ENCODE peak calls at places on chromosomes 11 and 22, in four cellular contexts. One of them, this sample, is unnamed.

GRCh38 chr11:134734446-134734845 is 322.4 kb upstream of the B3GAT1 start:
- DNase-seq in H1: no peak
- DNase-seq in GM12878: no peak
- DNase-seq in K562: no peak
- DNase-seq in this sample: no peak

GRCh38 chr11:8831861-8832260 is 79.1 kb upstream of the AKIP1 start:
- DNase-seq in GM12878: no peak
- DNase-seq in H1: no peak
- DNase-seq in K562: no peak
- DNase-seq in this sample: no peak

GRCh38 chr22:43753718-43754117 is 58.4 kb downstream of the EFCAB6 start:
- DNase-seq in GM12878: no peak
- DNase-seq in K562: no peak
- DNase-seq in H1: no peak
- DNase-seq in this sample: no peak

GRCh38 chr22:31935961-31936635 is 8.2 kb upstream of the YWHAH start:
- DNase-seq in H1: no peak
- DNase-seq in GM12878: no peak
- DNase-seq in K562: no peak
- DNase-seq in this sample: no peak

GRCh38 chr11:79165908-79166307 is 274.9 kb downstream of the TENM4 start:
- DNase-seq in H1: no peak
- DNase-seq in K562: no peak
- DNase-seq in GM12878: no peak
- DNase-seq in this sample: no peak

GRCh38 chr11:72079776-72080325 is 491 bp downstream of the NUMA1 start:
- DNase-seq in H1: no peak
- DNase-seq in K562: peak
- DNase-seq in GM12878: no peak
- DNase-seq in this sample: peak

GRCh38 chr22:20531404-20532181 is 24.2 kb downstream of the MED15 start:
- DNase-seq in GM12878: no peak
- DNase-seq in K562: no peak
- DNase-seq in H1: no peak
- DNase-seq in this sample: peak

GRCh38 chr11:36215688-36216050 is 73.6 kb downstream of the COMMD9 start:
- DNase-seq in K562: no peak
- DNase-seq in H1: no peak
- DNase-seq in GM12878: no peak
- DNase-seq in this sample: no peak

GRCh38 chr11:106281455-106282173 is 204.2 kb downstream of the AASDHPPT start:
- DNase-seq in GM12878: no peak
- DNase-seq in K562: no peak
- DNase-seq in H1: no peak
- DNase-seq in this sample: no peak

GRCh38 chr11:62895501-62895900 is 14.8 kb downstream of the SLC3A2 start:
- DNase-seq in GM12878: no peak
- DNase-seq in K562: no peak
- DNase-seq in H1: no peak
- DNase-seq in this sample: no peak

GRCh38 chr22:32904044-32904443 is 102.5 kb downstream of the TIMP3 start:
- DNase-seq in H1: no peak
- DNase-seq in K562: peak
- DNase-seq in GM12878: no peak
- DNase-seq in this sample: peak

GRCh38 chr11:131371791-131372104 is 1.3 kb downstream of the NTM start:
- DNase-seq in GM12878: no peak
- DNase-seq in H1: no peak
- DNase-seq in K562: no peak
- DNase-seq in this sample: no peak

GRCh38 chr11:57368106-57368826 is 12.7 kb downstream of the PRG3 start:
- DNase-seq in H1: no peak
- DNase-seq in K562: peak
- DNase-seq in GM12878: no peak
- DNase-seq in this sample: no peak

GRCh38 chr11:105665281-105665680 is 55.4 kb downstream of the GRIA4 start:
- DNase-seq in H1: no peak
- DNase-seq in K562: no peak
- DNase-seq in GM12878: no peak
- DNase-seq in this sample: no peak

GRCh38 chr11:116284930-116285329 is 487.9 kb downstream of the BUD13 start:
- DNase-seq in GM12878: no peak
- DNase-seq in K562: no peak
- DNase-seq in H1: no peak
- DNase-seq in this sample: no peak

GRCh38 chr11:35838071-35838470 is 105.8 kb upstream of the LDLRAD3 start:
- DNase-seq in GM12878: no peak
- DNase-seq in K562: no peak
- DNase-seq in H1: no peak
- DNase-seq in this sample: no peak

GRCh38 chr11:119192111-119192510 is 6.8 kb downstream of the NHERF4 start:
- DNase-seq in GM12878: no peak
- DNase-seq in H1: no peak
- DNase-seq in K562: no peak
- DNase-seq in this sample: no peak

GRCh38 chr11:4891996-4892640 is 10.4 kb downstream of the OR51T1 start:
- DNase-seq in H1: no peak
- DNase-seq in GM12878: no peak
- DNase-seq in K562: peak
- DNase-seq in this sample: no peak

GRCh38 chr22:41410311-41410751 is 28.6 kb downstream of the TEF start:
- DNase-seq in K562: no peak
- DNase-seq in H1: no peak
- DNase-seq in GM12878: no peak
- DNase-seq in this sample: no peak

GRCh38 chr11:94417386-94417987 is 16.3 kb upstream of the GPR83 start:
- DNase-seq in H1: no peak
- DNase-seq in K562: peak
- DNase-seq in GM12878: no peak
- DNase-seq in this sample: peak

GRCh38 chr11:21343204-21343603 is 673.8 kb downstream of the NELL1 start:
- DNase-seq in K562: no peak
- DNase-seq in H1: no peak
- DNase-seq in GM12878: no peak
- DNase-seq in this sample: peak

GRCh38 chr11:94602430-94603372 is 35.5 kb downstream of the PIWIL4 start:
- DNase-seq in GM12878: peak
- DNase-seq in K562: peak
- DNase-seq in H1: no peak
- DNase-seq in this sample: no peak

GRCh38 chr11:120575461-120575860 is 63.9 kb downstream of the GRIK4 start:
- DNase-seq in GM12878: no peak
- DNase-seq in K562: no peak
- DNase-seq in H1: no peak
- DNase-seq in this sample: no peak

GRCh38 chr22:46985507-46985882 is 223.0 kb downstream of the TBC1D22A start:
- DNase-seq in H1: no peak
- DNase-seq in GM12878: no peak
- DNase-seq in K562: no peak
- DNase-seq in this sample: no peak

GRCh38 chr22:22578702-22579424 is 19.8 kb upstream of the PRAME start:
- DNase-seq in GM12878: no peak
- DNase-seq in K562: peak
- DNase-seq in H1: no peak
- DNase-seq in this sample: no peak

GRCh38 chr22:41403532-41404318 is 22.0 kb downstream of the TEF start:
- DNase-seq in K562: peak
- DNase-seq in H1: peak
- DNase-seq in GM12878: peak
- DNase-seq in this sample: peak

GRCh38 chr22:36221799-36222751 is 17.3 kb downstream of the APOL2 start:
- DNase-seq in H1: peak
- DNase-seq in K562: peak
- DNase-seq in GM12878: no peak
- DNase-seq in this sample: peak

GRCh38 chr22:45645526-45646414 is 25.9 kb upstream of the ATXN10 start:
- DNase-seq in H1: peak
- DNase-seq in K562: peak
- DNase-seq in GM12878: no peak
- DNase-seq in this sample: peak

GRCh38 chr22:44091751-44092150 is 67.6 kb downstream of the PARVB start:
- DNase-seq in GM12878: no peak
- DNase-seq in H1: no peak
- DNase-seq in K562: no peak
- DNase-seq in this sample: no peak

GRCh38 chr11:57116654-57117053 is 65.1 kb upstream of the LRRC55 start:
- DNase-seq in H1: peak
- DNase-seq in GM12878: no peak
- DNase-seq in K562: peak
- DNase-seq in this sample: peak

GRCh38 chr22:30267382-30268302 is 991 bp upstream of the OSM start:
- DNase-seq in GM12878: no peak
- DNase-seq in K562: no peak
- DNase-seq in H1: no peak
- DNase-seq in this sample: no peak

GRCh38 chr11:12741671-12742216 is 67.5 kb downstream of the TEAD1 start:
- DNase-seq in GM12878: no peak
- DNase-seq in K562: no peak
- DNase-seq in H1: no peak
- DNase-seq in this sample: no peak

GRCh38 chr11:8282621-8283509 is 19.2 kb upstream of the LMO1 start:
- DNase-seq in GM12878: no peak
- DNase-seq in H1: peak
- DNase-seq in K562: no peak
- DNase-seq in this sample: peak

GRCh38 chr11:79068356-79068755 is 372.5 kb downstream of the TENM4 start:
- DNase-seq in H1: no peak
- DNase-seq in GM12878: no peak
- DNase-seq in K562: no peak
- DNase-seq in this sample: peak

GRCh38 chr11:86397351-86397750 is 22.7 kb downstream of the CCDC81 start:
- DNase-seq in GM12878: no peak
- DNase-seq in K562: no peak
- DNase-seq in H1: no peak
- DNase-seq in this sample: no peak

GRCh38 chr11:44630511-44631210 is 65.2 kb downstream of the CD82 start:
- DNase-seq in H1: no peak
- DNase-seq in K562: no peak
- DNase-seq in GM12878: no peak
- DNase-seq in this sample: no peak

GRCh38 chr11:35073691-35074382 is 65.1 kb upstream of the CD44 start:
- DNase-seq in K562: peak
- DNase-seq in H1: no peak
- DNase-seq in GM12878: no peak
- DNase-seq in this sample: no peak

GRCh38 chr11:84193706-84194105 is 907.5 kb upstream of the CCDC90B start:
- DNase-seq in K562: no peak
- DNase-seq in H1: no peak
- DNase-seq in GM12878: no peak
- DNase-seq in this sample: no peak

GRCh38 chr11:22808559-22809197 is 20.9 kb downstream of the SVIP start:
- DNase-seq in GM12878: no peak
- DNase-seq in H1: no peak
- DNase-seq in K562: no peak
- DNase-seq in this sample: no peak

GRCh38 chr22:49933236-49933921 is 14.9 kb downstream of the CRELD2 start:
- DNase-seq in H1: no peak
- DNase-seq in GM12878: no peak
- DNase-seq in K562: peak
- DNase-seq in this sample: peak
- TF ChIP-seq NRF1 in H1: no peak
- TF ChIP-seq NRF1 in GM12878: no peak
- TF ChIP-seq NRF1 in K562: no peak
- TF ChIP-seq NRF1 in this sample: no peak

DNA sequence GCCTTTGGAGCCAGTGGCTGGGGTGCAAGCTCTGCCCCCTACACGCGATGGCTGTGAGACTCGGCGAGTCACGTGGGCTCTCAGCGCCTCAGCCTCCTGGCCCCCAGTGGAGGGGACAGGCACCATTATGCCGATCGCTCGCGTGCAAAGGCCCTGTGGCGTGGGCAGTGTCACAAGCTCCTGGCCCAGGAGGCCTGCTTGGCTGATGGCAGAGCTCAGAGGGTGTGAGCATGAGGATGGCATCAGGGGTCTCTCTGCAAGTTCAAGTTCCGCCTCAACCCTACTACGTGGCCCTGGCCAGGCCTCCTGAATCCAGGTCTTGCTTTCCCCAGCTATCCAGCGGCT is 90.8 kb upstream of the KCNQ1OT1 start:
- DNase-seq in K562: no peak
- DNase-seq in H1: peak
- DNase-seq in GM12878: no peak
- DNase-seq in this sample: no peak
- TF ChIP-seq NRF1 in K562: no peak
- TF ChIP-seq NRF1 in H1: no peak
- TF ChIP-seq NRF1 in GM12878: no peak
- TF ChIP-seq NRF1 in this sample: no peak

GRCh38 chr11:75849917-75850316 is 34.9 kb downstream of the UVRAG start:
- DNase-seq in H1: no peak
- DNase-seq in K562: peak
- DNase-seq in GM12878: no peak
- DNase-seq in this sample: no peak
- TF ChIP-seq NRF1 in H1: no peak
- TF ChIP-seq NRF1 in K562: no peak
- TF ChIP-seq NRF1 in GM12878: no peak
- TF ChIP-seq NRF1 in this sample: no peak

DNA sequence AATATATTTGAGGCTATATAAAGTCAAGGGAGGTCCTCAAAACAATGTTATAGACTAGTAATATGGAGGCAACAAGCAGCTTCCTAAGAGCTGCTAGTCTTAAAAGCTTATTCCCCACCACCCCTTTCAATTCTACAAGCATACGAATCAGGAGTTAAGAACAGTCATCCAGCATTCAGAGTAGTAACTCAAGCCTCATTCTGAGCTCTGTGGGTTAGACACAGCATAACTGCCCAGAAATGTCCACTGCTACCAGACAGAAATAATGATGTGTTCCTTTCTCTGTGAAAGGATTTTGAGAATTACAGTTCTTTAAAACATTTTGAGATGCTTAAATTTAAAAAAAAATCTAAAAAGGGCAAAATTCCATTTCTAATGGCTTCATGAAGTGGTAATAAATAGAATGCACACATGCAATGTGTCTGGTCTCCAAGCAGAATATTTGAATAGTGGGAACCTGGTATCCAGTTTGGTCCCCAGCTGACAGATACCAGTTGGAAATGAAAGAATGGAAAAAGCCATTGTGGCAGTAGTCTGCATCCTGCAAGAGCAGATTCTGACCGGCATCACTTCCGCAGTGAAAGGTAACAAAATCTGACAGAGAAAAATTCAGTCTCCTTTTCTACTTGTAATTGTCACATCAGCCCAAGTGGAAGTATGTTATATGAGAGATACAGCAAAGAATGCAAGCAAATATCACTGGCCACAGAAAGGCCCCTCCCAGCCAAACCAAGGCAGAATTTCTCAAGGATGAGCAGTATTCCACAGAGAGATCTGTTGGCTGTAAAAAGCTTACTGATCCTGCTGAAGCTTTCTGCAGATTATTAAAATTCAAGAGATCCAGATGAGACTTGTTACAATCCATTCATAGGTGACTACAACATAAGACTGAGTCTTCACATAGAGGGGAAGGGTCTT is 310.8 kb upstream of the PITPNB start:
- DNase-seq in GM12878: no peak
- DNase-seq in H1: no peak
- DNase-seq in K562: no peak
- DNase-seq in this sample: no peak
- TF ChIP-seq NRF1 in GM12878: no peak
- TF ChIP-seq NRF1 in H1: no peak
- TF ChIP-seq NRF1 in K562: no peak
- TF ChIP-seq NRF1 in this sample: no peak

This sample was measured in SK-N-SH.